ENCODE peak calls at places on chromosomes 13 and 19, in five cellular contexts. C, H, I, S and O are unnamed samples.

GRCh38 chr19:4061178-4061682 is 5.5 kb downstream of the ZBTB7A start:
- DNase-seq in S (peak; percentile 65), I (no peak), H (no peak), C (no peak), O (no peak)

GRCh38 chr13:100560498-100561215 is 27.9 kb downstream of the GGACT start:
- DNase-seq in H (no peak), S (no peak), I (no peak), C (no peak), O (no peak)

GRCh38 chr13:76856141-76856571 is 30.0 kb downstream of the KCTD12 start:
- DNase-seq in C (no peak), I (no peak), H (no peak), S (no peak), O (no peak)

GRCh38 chr13:33411312-33411711 is 125.8 kb upstream of the STARD13 start:
- DNase-seq in S (no peak), H (no peak), C (no peak), I (no peak), O (no peak)

GRCh38 chr19:14091086-14091884 is 734 bp upstream of the SAMD1 start:
- DNase-seq in S (peak; percentile 44), I (peak; percentile 76), C (peak; percentile 93), H (no peak), O (peak; percentile 79)

GRCh38 chr13:39605677-39606320 is 2.8 kb upstream of the LHFPL6 start:
- DNase-seq in S (no peak), I (no peak), H (no peak), C (no peak), O (no peak)

GRCh38 chr13:80217614-80218456 is 123.1 kb downstream of the SPRY2 start:
- DNase-seq in I (no peak), H (no peak), C (no peak), S (no peak), O (no peak)

GRCh38 chr19:15701757-15702589 is 25.9 kb upstream of the OR10H2 start:
- DNase-seq in H (no peak), I (no peak), S (peak; percentile 76), C (no peak), O (no peak)

GRCh38 chr13:70755411-70755810 is 647.2 kb upstream of the KLHL1 start:
- DNase-seq in I (no peak), H (no peak), S (no peak), C (no peak), O (no peak)

GRCh38 chr13:110713981-110714797 is 689 bp downstream of the ING1 start:
- DNase-seq in I (peak; percentile 56), C (peak; percentile 56), S (peak; percentile 28), H (no peak), O (peak; percentile 12)

GRCh38 chr13:23790591-23791170 is 98.5 kb downstream of the MIPEP start:
- DNase-seq in C (no peak), I (no peak), S (no peak), H (no peak), O (no peak)

GRCh38 chr19:35740108-35740422 is 2.2 kb downstream of the IGFLR1 start:
- DNase-seq in S (no peak), I (no peak), H (no peak), C (no peak), O (no peak)

GRCh38 chr19:39413269-39413902 is 917 bp downstream of the PLEKHG2 start:
- DNase-seq in C (peak; percentile 88), I (peak; percentile 72), H (no peak), S (no peak), O (peak; percentile 65)

GRCh38 chr19:4737955-4738580 is 14.4 kb upstream of the DPP9 start:
- DNase-seq in I (no peak), H (no peak), S (no peak), C (peak; percentile 70), O (no peak)

GRCh38 chr19:10333758-10334339 is 520 bp upstream of the RAVER1 start:
- DNase-seq in I (peak; percentile 63), S (no peak), C (no peak), H (no peak), O (no peak)

GRCh38 chr13:94272038-94272437 is 207.4 kb downstream of the DCT start:
- DNase-seq in C (no peak), I (no peak), S (no peak), H (no peak), O (no peak)

GRCh38 chr19:6712692-6713670 is 7.5 kb downstream of the C3 start:
- DNase-seq in I (no peak), C (no peak), S (no peak), H (no peak), O (no peak)

GRCh38 chr13:112245179-112245724 is 130.9 kb upstream of the SPACA7 start:
- DNase-seq in S (no peak), H (no peak), C (no peak), I (peak; percentile 19), O (no peak)

GRCh38 chr19:32580353-32580900 is 563 bp upstream of the PDCD5 start:
- DNase-seq in H (no peak), C (peak; percentile 34), I (no peak), S (no peak), O (no peak)

GRCh38 chr13:45295536-45295935 is 45.4 kb downstream of the TPT1 start:
- DNase-seq in S (no peak), I (no peak), H (no peak), C (no peak), O (no peak)

GRCh38 chr19:31675187-31675913 is 326.1 kb upstream of the TSHZ3 start:
- DNase-seq in H (no peak), S (no peak), I (no peak), C (no peak), O (no peak)

GRCh38 chr13:64078480-64078936 is 2662.9 kb upstream of the PCDH20 start:
- DNase-seq in I (no peak), H (no peak), C (peak; percentile 10), S (peak; percentile 1), O (no peak)

GRCh38 chr13:101150998-101151397 is 265.3 kb downstream of the NALCN start:
- DNase-seq in S (no peak), I (no peak), H (no peak), C (peak; percentile 17), O (no peak)

DNA sequence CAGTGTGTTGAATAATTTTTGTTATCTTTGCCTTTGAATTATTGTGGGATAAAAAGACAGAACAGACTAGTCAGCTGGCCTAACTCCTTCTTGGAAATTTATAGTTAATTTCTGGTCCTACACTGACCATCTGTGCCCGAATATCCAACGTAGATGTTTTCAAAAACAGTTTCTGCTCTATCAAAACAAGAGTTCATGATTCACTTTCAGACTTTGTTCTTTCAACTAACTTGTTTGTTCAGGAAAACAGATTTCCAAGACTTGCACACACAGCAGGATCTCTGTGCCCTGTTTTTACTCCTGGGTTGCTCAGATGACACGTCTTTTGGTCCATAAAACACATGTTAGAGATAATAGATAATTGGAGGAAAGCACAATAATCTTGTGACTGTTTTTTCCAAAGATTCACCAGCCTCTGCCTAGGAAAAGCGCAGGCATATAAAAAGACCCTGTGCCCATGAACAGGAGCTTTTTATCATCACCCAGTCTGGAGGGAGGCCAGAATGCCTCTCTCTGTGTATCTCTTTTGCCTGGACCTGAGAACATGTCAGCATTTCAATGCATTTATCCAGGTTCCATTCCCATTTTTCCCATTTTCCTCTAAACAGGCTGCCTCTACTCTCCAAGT is 218.0 kb downstream of the IRS2 start:
- DNase-seq in H (no peak), C (peak; percentile 67), S (peak; percentile 7), I (no peak), O (no peak)
- TF ChIP-seq GABPA in H (no peak), C (no peak), S (no peak), I (no peak), O (no peak)

DNA sequence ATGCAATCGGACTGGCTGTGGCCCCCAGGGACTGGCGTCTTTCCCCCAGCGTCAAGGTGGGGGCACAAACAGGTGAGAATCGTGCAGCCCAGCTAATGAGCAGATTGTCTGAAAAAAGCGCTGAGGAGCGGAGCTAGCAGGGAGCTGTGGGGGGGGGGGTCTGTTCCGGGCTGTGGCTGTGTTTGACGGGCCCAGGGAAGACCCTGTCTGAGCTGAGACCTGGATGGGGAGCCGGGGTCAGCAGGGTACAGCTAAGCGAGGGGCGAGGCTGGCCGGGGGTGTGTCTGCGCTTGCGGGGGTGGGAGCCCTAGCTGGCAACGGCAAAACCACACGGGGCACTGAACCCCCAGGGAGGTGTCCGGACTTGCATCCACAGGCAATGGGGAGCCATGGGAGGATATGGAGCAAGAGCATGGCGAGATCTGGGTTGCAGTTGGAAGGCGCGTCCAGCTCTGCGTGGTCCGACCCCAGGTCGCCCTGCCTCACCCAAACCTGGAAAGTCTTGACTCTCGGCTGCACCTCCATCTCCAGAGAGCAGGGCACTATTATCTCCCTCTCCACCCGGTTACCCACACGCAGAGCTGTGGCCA is 4.7 kb downstream of the LINGO3 start:
- DNase-seq in C (no peak), S (no peak), I (no peak), H (no peak), O (no peak)
- H2AFZ ChIP-seq in C (no peak overlapping the region), S (no peak overlapping the region), I (no peak overlapping the region), H (no peak overlapping the region), O (no peak overlapping the region)

GRCh38 chr13:49986471-49986870 is 10.4 kb upstream of the TRIM13 start:
- DNase-seq in I (no peak), C (no peak), H (no peak), S (no peak), O (no peak)

GRCh38 chr13:49980266-49980665 is 16.6 kb upstream of the TRIM13 start:
- DNase-seq in I (no peak), C (no peak), H (no peak), S (no peak), O (no peak)

GRCh38 chr13:49985129-49985528 is 11.7 kb upstream of the TRIM13 start:
- DNase-seq in H (no peak), I (no peak), C (no peak), S (no peak), O (no peak)
- TF ChIP-seq GABPA in H (no peak), I (no peak), C (no peak), S (no peak), O (no peak)

GRCh38 chr13:43044720-43045301 is 21.4 kb downstream of the DNAJC15 start:
- DNase-seq in C (no peak), I (no peak), S (peak; percentile 54), H (no peak), O (no peak)
- H2AFZ ChIP-seq in C (no peak overlapping the region), I (no peak overlapping the region), S (peak overlapping the region; percentile 54), H (no peak overlapping the region), O (no peak overlapping the region)

DNA sequence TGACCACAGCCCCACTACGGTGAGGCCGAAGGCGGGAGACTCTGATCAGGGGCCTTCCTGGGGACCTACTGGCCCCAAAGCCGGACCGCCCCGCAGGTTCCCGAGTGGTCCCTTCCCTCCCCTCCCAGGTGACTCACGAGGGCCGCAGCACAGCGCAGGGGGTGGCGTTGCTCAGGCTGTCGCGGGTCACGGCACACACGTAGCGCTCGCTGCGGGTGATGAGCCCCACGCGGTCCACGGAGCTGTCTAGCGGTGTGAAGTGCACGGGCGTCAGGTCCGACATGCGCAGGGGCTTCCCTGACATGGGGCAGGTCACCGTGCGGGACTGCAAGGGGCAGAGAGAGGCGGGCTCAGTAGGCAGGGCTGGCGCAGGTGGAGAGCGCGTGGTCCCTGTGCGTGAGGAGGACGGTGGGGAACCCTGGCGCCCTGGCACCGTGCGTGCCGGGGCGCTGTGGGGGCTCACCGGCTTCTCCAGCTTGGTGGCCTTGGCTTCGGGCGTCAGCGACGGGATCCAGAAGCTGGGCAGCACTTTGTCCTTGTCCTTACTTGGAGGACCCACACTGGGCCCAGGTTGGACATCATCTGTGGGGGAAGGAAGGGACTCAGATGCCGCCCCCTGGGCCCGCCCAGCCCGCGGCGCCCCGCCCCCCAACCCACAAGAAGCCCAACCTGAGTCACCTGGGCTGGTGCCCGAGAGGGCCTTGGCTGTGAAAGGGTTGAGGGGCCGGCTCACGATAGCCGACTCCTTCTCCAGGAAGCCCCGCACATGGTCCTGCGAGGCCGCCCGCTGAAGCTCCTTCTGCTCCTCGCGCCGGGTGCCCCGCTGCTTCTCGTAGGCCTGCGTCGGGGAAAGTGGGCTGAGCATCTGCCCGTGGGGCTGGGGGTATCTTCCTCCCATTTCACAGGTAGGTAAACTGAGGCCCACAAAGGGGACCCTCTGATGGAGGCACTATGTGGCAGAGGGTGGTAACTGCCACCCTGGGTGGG is 23.7 kb downstream of the NOSIP start:
- DNase-seq in C (no peak), H (no peak), I (peak; percentile 85), S (no peak), O (no peak)
- TF ChIP-seq GABPA in C (no peak), H (no peak), I (no peak), S (no peak), O (no peak)